ENCODE peak calls at places on chromosomes 13 and 19, in ten cellular contexts. M is activated B cell treated with CpG ODN at 0.5 μM for 24 hours; I is NCI-H2081 treated with DMSO at 0.1 percent for 48 hours; P is T-helper 1 cell; E is stimulated activated CD4-positive, alpha-beta T cell treated with anti-CD3 and anti-CD28 coated beads, Interleukin-4, amount 100 ng/mL, for 48 hours; O is body of pancreas; H is amniotic epithelial cell; V is iPS DF 6.9; R is brain pericyte; D is cardiac fibroblast. W is an unnamed sample.

GRCh38 chr19:19817357-19817756 is 4.2 kb downstream of the ZNF506 start:
- DNase-seq in I (no peak), O (no peak), H (no peak), P (peak), R (no peak), M (no peak), E (peak), D (no peak), V (no peak), W (no peak)

GRCh38 chr19:34120846-34121639 is 51.3 kb upstream of the LSM14A start:
- DNase-seq in V (no peak), E (peak), M (no peak), I (no peak), P (peak), H (peak), R (no peak), O (no peak), D (peak), W (peak)

GRCh38 chr13:99536023-99536422 is 34.8 kb downstream of the TM9SF2 start:
- DNase-seq in D (no peak), H (no peak), I (no peak), O (no peak), R (no peak), P (no peak), M (no peak), V (no peak), E (no peak), W (no peak)

GRCh38 chr13:88590574-88590973 is 919.4 kb downstream of the SLITRK5 start:
- DNase-seq in P (no peak), E (no peak), R (no peak), M (no peak), O (no peak), I (no peak), D (no peak), H (no peak), V (no peak), W (no peak)

GRCh38 chr13:110589991-110590390 is 25.4 kb upstream of the NAXD start:
- DNase-seq in O (no peak), E (no peak), D (no peak), M (no peak), R (no peak), H (no peak), P (no peak), I (no peak), V (no peak), W (no peak)

GRCh38 chr13:110841846-110842245 is 73.0 kb downstream of the ANKRD10 start:
- DNase-seq in H (no peak), E (no peak), M (no peak), V (no peak), D (no peak), I (no peak), R (no peak), P (no peak), O (no peak), W (no peak)

GRCh38 chr19:43483281-43483680 is 17.9 kb upstream of the LYPD3 start:
- DNase-seq in R (no peak), V (no peak), I (no peak), P (no peak), O (no peak), M (no peak), H (no peak), D (no peak), E (no peak), W (no peak)

GRCh38 chr19:3752492-3752891 is 9.0 kb downstream of the APBA3 start:
- DNase-seq in V (no peak), R (no peak), M (no peak), O (no peak), E (no peak), D (no peak), I (no peak), P (no peak), H (no peak), W (no peak)

GRCh38 chr13:110015253-110015652 is 228.9 kb upstream of the IRS2 start:
- DNase-seq in M (no peak), P (no peak), O (peak), D (no peak), H (peak), E (no peak), I (no peak), R (no peak), V (no peak), W (no peak)

GRCh38 chr13:25752957-25753540 is 298.8 kb downstream of the SHISA2 start:
- DNase-seq in I (no peak), M (no peak), P (peak), V (no peak), D (peak), H (peak), R (peak), O (peak), E (no peak), W (peak)

GRCh38 chr13:49098198-49098597 is 121.9 kb upstream of the MLNR start:
- DNase-seq in O (peak), H (peak), R (peak), V (no peak), P (no peak), I (no peak), M (no peak), D (peak), E (peak), W (no peak)

GRCh38 chr19:41646589-41647204 is 19.8 kb upstream of the CEACAM4 start:
- DNase-seq in I (no peak), H (peak), O (peak), V (peak), R (no peak), D (peak), E (peak), P (no peak), M (no peak), W (no peak)

GRCh38 chr19:18130523-18131242 is 22.3 kb upstream of the PIK3R2 start:
- DNase-seq in I (no peak), M (no peak), E (no peak), V (no peak), P (no peak), O (no peak), R (no peak), H (no peak), D (no peak), W (peak)

GRCh38 chr19:48196321-48196761 is 25.9 kb downstream of the ZSWIM9 start:
- DNase-seq in V (no peak), E (no peak), M (no peak), R (no peak), P (no peak), I (no peak), O (no peak), H (no peak), D (peak), W (peak)

GRCh38 chr19:42370068-42370520 is 20.0 kb downstream of the CNFN start:
- DNase-seq in V (peak), R (no peak), I (no peak), O (no peak), M (no peak), D (no peak), P (no peak), E (no peak), H (no peak), W (no peak)

GRCh38 chr13:110233181-110233641 is 73.7 kb downstream of the COL4A1 start:
- DNase-seq in P (no peak), V (no peak), M (no peak), R (peak), E (no peak), O (no peak), I (no peak), H (peak), D (peak), W (no peak)

GRCh38 chr19:5743640-5744039 is 23.2 kb downstream of the CATSPERD start:
- DNase-seq in R (no peak), D (no peak), M (no peak), H (no peak), V (no peak), I (no peak), P (no peak), E (no peak), O (no peak), W (peak)

GRCh38 chr13:26497991-26498423 is 59.5 kb upstream of the WASF3 start:
- DNase-seq in H (peak), E (no peak), D (peak), P (no peak), O (no peak), V (no peak), M (no peak), R (no peak), I (no peak), W (peak)

GRCh38 chr19:5434970-5435641 is 20.1 kb upstream of the ZNRF4 start:
- DNase-seq in M (no peak), P (no peak), E (peak), D (peak), R (no peak), H (peak), I (no peak), V (no peak), O (no peak), W (peak)

GRCh38 chr13:29925457-29925856 is 75.0 kb upstream of the UBL3 start:
- DNase-seq in M (no peak), P (no peak), O (peak), E (no peak), R (no peak), I (no peak), V (no peak), H (peak), D (peak), W (no peak)

GRCh38 chr13:48160879-48161278 is 66.0 kb upstream of the MED4 start:
- DNase-seq in I (no peak), E (no peak), P (no peak), M (no peak), O (no peak), R (no peak), H (no peak), D (peak), V (no peak), W (peak)

GRCh38 chr13:102597029-102598015 is 536 bp downstream of the TPP2 start:
- DNase-seq in P (peak), E (no peak), H (no peak), D (peak), M (peak), I (no peak), O (peak), R (no peak), V (no peak), W (peak)

GRCh38 chr19:15107056-15108010 is at the start of gene SYDE1:
- DNase-seq in R (no peak), V (no peak), H (peak), D (peak), P (no peak), E (peak), M (no peak), I (no peak), O (peak), W (peak)

GRCh38 chr19:55473613-55474012 is 2.8 kb upstream of the ZNF628 start:
- DNase-seq in I (no peak), H (peak), R (no peak), M (no peak), O (no peak), P (no peak), D (no peak), V (no peak), E (no peak), W (peak)

GRCh38 chr19:3516675-3517207 is 10.6 kb downstream of the FZR1 start:
- DNase-seq in H (no peak), R (no peak), P (peak), O (peak), D (no peak), V (no peak), I (peak), E (no peak), M (no peak), W (no peak)

GRCh38 chr13:107202371-107203023 is 634.6 kb upstream of the ARGLU1 start:
- DNase-seq in O (no peak), R (no peak), M (no peak), I (no peak), E (no peak), D (peak), P (no peak), H (no peak), V (no peak), W (no peak)

GRCh38 chr13:37878496-37878895 is 8.9 kb upstream of the TRPC4 start:
- DNase-seq in M (no peak), O (no peak), R (no peak), P (no peak), D (peak), E (no peak), V (no peak), H (peak), I (no peak), W (no peak)

GRCh38 chr13:98576215-98576945 is 527 bp downstream of the STK24 start:
- DNase-seq in H (no peak), O (peak), R (no peak), I (no peak), V (no peak), D (peak), M (peak), E (no peak), P (peak), W (peak)

GRCh38 chr19:29378126-29378525 is 147.7 kb upstream of the VSTM2B start:
- DNase-seq in R (no peak), D (no peak), E (no peak), P (no peak), O (no peak), I (no peak), H (no peak), V (no peak), M (no peak), W (no peak)

GRCh38 chr19:13985771-13986347 is 20.3 kb downstream of the RFX1 start:
- DNase-seq in P (no peak), H (no peak), M (no peak), R (no peak), D (no peak), V (no peak), E (no peak), O (no peak), I (no peak), W (peak)

GRCh38 chr19:5364674-5365073 is 24.1 kb upstream of the PTPRS start:
- DNase-seq in P (no peak), H (no peak), O (no peak), I (no peak), D (no peak), E (no peak), R (no peak), V (no peak), M (no peak), W (no peak)

GRCh38 chr13:99356216-99357089 is 49.3 kb upstream of the GPR183 start:
- DNase-seq in R (peak), M (peak), O (no peak), D (peak), E (no peak), P (peak), V (no peak), H (peak), I (no peak), W (no peak)

W was measured in osteoblast.